ENCODE peak calls at places on chromosomes 5 and 9, in four cellular contexts. One of them, this sample, is unnamed.
A peak's percentile ranks its signal among the peaks of the same experiment; 100 is the strongest.

GRCh38 chr5:137487600-137487999 is 11.5 kb downstream of the SPOCK1 start:
- DNase-seq in GM12865: no peak
- DNase-seq in A549: no peak
- DNase-seq in GM23248: peak; percentile 90
- DNase-seq in this sample: no peak

GRCh38 chr5:74536658-74537057 is 103.9 kb downstream of the ENC1 start:
- DNase-seq in GM12865: no peak
- DNase-seq in GM23248: no peak
- DNase-seq in A549: no peak
- DNase-seq in this sample: no peak

GRCh38 chr5:88819332-88819999 is 63.5 kb downstream of the MEF2C start:
- DNase-seq in GM12865: peak; percentile 66
- DNase-seq in A549: no peak
- DNase-seq in GM23248: no peak
- DNase-seq in this sample: no peak

GRCh38 chr5:10264569-10264968 is 14.5 kb downstream of the CCT5 start:
- DNase-seq in GM12865: no peak
- DNase-seq in A549: no peak
- DNase-seq in GM23248: peak; percentile 27
- DNase-seq in this sample: no peak

GRCh38 chr9:135328485-135329417 is 150.8 kb upstream of the PPP1R26 start:
- DNase-seq in A549: no peak
- DNase-seq in GM23248: no peak
- DNase-seq in GM12865: no peak
- DNase-seq in this sample: no peak

GRCh38 chr9:80259079-80259478 is 687.3 kb downstream of the TLE4 start:
- DNase-seq in GM23248: no peak
- DNase-seq in A549: no peak
- DNase-seq in GM12865: no peak
- DNase-seq in this sample: no peak

GRCh38 chr5:124902097-124902821 is 155.8 kb upstream of the ZNF608 start:
- DNase-seq in GM23248: peak; percentile 39
- DNase-seq in GM12865: peak; percentile 94
- DNase-seq in A549: no peak
- DNase-seq in this sample: peak; percentile 6

GRCh38 chr9:21078702-21079101 is 960 bp upstream of the IFNB1 start:
- DNase-seq in GM23248: no peak
- DNase-seq in A549: peak; percentile 21
- DNase-seq in GM12865: peak; percentile 20
- DNase-seq in this sample: no peak

GRCh38 chr9:117919594-117919993 is 215.4 kb downstream of the TLR4 start:
- DNase-seq in GM23248: no peak
- DNase-seq in A549: no peak
- DNase-seq in GM12865: no peak
- DNase-seq in this sample: no peak

GRCh38 chr5:148906968-148907367 is 80.6 kb downstream of the ADRB2 start:
- DNase-seq in GM23248: no peak
- DNase-seq in A549: no peak
- DNase-seq in GM12865: no peak
- DNase-seq in this sample: no peak

GRCh38 chr9:78893758-78894157 is 596.8 kb downstream of the PSAT1 start:
- DNase-seq in A549: no peak
- DNase-seq in GM12865: no peak
- DNase-seq in GM23248: peak; percentile 67
- DNase-seq in this sample: no peak

GRCh38 chr9:89926691-89927220 is 321.9 kb downstream of the GADD45G start:
- DNase-seq in GM12865: no peak
- DNase-seq in A549: no peak
- DNase-seq in GM23248: no peak
- DNase-seq in this sample: no peak

GRCh38 chr9:137045294-137046093 is 483 bp downstream of the NPDC1 start:
- DNase-seq in GM23248: peak; percentile 80
- DNase-seq in GM12865: no peak
- DNase-seq in A549: no peak
- DNase-seq in this sample: no peak

GRCh38 chr9:10562581-10563343 is 50.0 kb downstream of the PTPRD start:
- DNase-seq in A549: no peak
- DNase-seq in GM12865: no peak
- DNase-seq in GM23248: no peak
- DNase-seq in this sample: no peak

GRCh38 chr9:112665347-112665746 is 52.6 kb downstream of the INIP start:
- DNase-seq in A549: peak; percentile 29
- DNase-seq in GM12865: peak; percentile 28
- DNase-seq in GM23248: peak; percentile 45
- DNase-seq in this sample: no peak

GRCh38 chr9:131799177-131799823 is 59.4 kb upstream of the RAPGEF1 start:
- DNase-seq in A549: peak; percentile 43
- DNase-seq in GM12865: peak; percentile 41
- DNase-seq in GM23248: peak; percentile 64
- DNase-seq in this sample: no peak

GRCh38 chr9:105842023-105842644 is 147.8 kb downstream of the TMEM38B start:
- DNase-seq in GM23248: peak; percentile 54
- DNase-seq in A549: peak; percentile 47
- DNase-seq in GM12865: peak; percentile 48
- DNase-seq in this sample: no peak

GRCh38 chr5:159504106-159504856 is 174.0 kb upstream of the IL12B start:
- DNase-seq in A549: no peak
- DNase-seq in GM12865: no peak
- DNase-seq in GM23248: peak; percentile 75
- DNase-seq in this sample: no peak

GRCh38 chr5:129107637-129108036 is 13.1 kb downstream of the ISOC1 start:
- DNase-seq in A549: no peak
- DNase-seq in GM23248: no peak
- DNase-seq in GM12865: no peak
- DNase-seq in this sample: no peak

GRCh38 chr9:93945400-93946337 is 9.5 kb downstream of the BARX1 start:
- DNase-seq in GM12865: no peak
- DNase-seq in GM23248: peak; percentile 19
- DNase-seq in A549: no peak
- DNase-seq in this sample: no peak

GRCh38 chr5:123752576-123752975 is 240.6 kb downstream of the CSNK1G3 start:
- DNase-seq in A549: no peak
- DNase-seq in GM23248: peak; percentile 90
- DNase-seq in GM12865: no peak
- DNase-seq in this sample: peak; percentile 45

GRCh38 chr5:27308151-27308550 is 269.8 kb upstream of the CDH9 start:
- DNase-seq in GM12865: no peak
- DNase-seq in A549: no peak
- DNase-seq in GM23248: peak; percentile 53
- DNase-seq in this sample: no peak

GRCh38 chr5:138386290-138386689 is 33.8 kb downstream of the KDM3B start:
- DNase-seq in A549: no peak
- DNase-seq in GM12865: no peak
- DNase-seq in GM23248: no peak
- DNase-seq in this sample: no peak

GRCh38 chr9:84404095-84404686 is 63.6 kb upstream of the SLC28A3 start:
- DNase-seq in GM12865: peak; percentile 27
- DNase-seq in GM23248: peak; percentile 10
- DNase-seq in A549: peak; percentile 11
- DNase-seq in this sample: no peak

GRCh38 chr9:97905228-97905627 is 17.1 kb downstream of the TRMO start:
- DNase-seq in GM23248: no peak
- DNase-seq in GM12865: no peak
- DNase-seq in A549: no peak
- DNase-seq in this sample: no peak

GRCh38 chr9:134564431-134565170 is 77.0 kb upstream of the COL5A1 start:
- DNase-seq in GM23248: peak; percentile 94
- DNase-seq in GM12865: no peak
- DNase-seq in A549: no peak
- DNase-seq in this sample: no peak

GRCh38 chr9:96381696-96382095 is 1.8 kb downstream of the SLC35D2 start:
- DNase-seq in GM23248: no peak
- DNase-seq in A549: no peak
- DNase-seq in GM12865: no peak
- DNase-seq in this sample: no peak

GRCh38 chr9:16272766-16273165 is 597.7 kb downstream of the BNC2 start:
- DNase-seq in A549: no peak
- DNase-seq in GM12865: no peak
- DNase-seq in GM23248: no peak
- DNase-seq in this sample: no peak

GRCh38 chr5:170571331-170571731 is 67.5 kb downstream of the KCNIP1 start:
- DNase-seq in GM12865: no peak
- DNase-seq in GM23248: peak; percentile 78
- DNase-seq in A549: peak; percentile 73
- DNase-seq in this sample: no peak

GRCh38 chr9:107647611-107648010 is 158.0 kb upstream of the KLF4 start:
- DNase-seq in GM23248: no peak
- DNase-seq in GM12865: no peak
- DNase-seq in A549: no peak
- DNase-seq in this sample: no peak

GRCh38 chr5:77758141-77758938 is 17.8 kb downstream of the TBCA start:
- DNase-seq in A549: no peak
- DNase-seq in GM23248: no peak
- DNase-seq in GM12865: no peak
- DNase-seq in this sample: no peak

GRCh38 chr5:112473989-112474388 is 54.9 kb upstream of the EPB41L4A start:
- DNase-seq in A549: no peak
- DNase-seq in GM12865: no peak
- DNase-seq in GM23248: no peak
- DNase-seq in this sample: no peak

GRCh38 chr9:93665566-93666278 is 89.3 kb downstream of the PHF2 start:
- DNase-seq in GM23248: no peak
- DNase-seq in A549: no peak
- DNase-seq in GM12865: no peak
- DNase-seq in this sample: no peak

GRCh38 chr9:105281926-105282325 is 37.5 kb downstream of the SLC44A1 start:
- DNase-seq in GM12865: no peak
- DNase-seq in GM23248: peak; percentile 57
- DNase-seq in A549: no peak
- DNase-seq in this sample: no peak

GRCh38 chr9:110918316-110919054 is 119.8 kb downstream of the LPAR1 start:
- DNase-seq in GM12865: peak; percentile 37
- DNase-seq in GM23248: peak; percentile 73
- DNase-seq in A549: peak; percentile 41
- DNase-seq in this sample: no peak

GRCh38 chr9:110922145-110922544 is 116.1 kb downstream of the LPAR1 start:
- DNase-seq in GM12865: no peak
- DNase-seq in GM23248: no peak
- DNase-seq in A549: no peak
- DNase-seq in this sample: no peak

GRCh38 chr9:110921705-110922104 is 116.6 kb downstream of the LPAR1 start:
- DNase-seq in A549: no peak
- DNase-seq in GM23248: no peak
- DNase-seq in GM12865: no peak
- DNase-seq in this sample: no peak

GRCh38 chr9:110919055-110919445 is 119.2 kb downstream of the LPAR1 start:
- DNase-seq in GM12865: no peak
- DNase-seq in GM23248: peak; percentile 27
- DNase-seq in A549: peak; percentile 29
- DNase-seq in this sample: no peak

DNA sequence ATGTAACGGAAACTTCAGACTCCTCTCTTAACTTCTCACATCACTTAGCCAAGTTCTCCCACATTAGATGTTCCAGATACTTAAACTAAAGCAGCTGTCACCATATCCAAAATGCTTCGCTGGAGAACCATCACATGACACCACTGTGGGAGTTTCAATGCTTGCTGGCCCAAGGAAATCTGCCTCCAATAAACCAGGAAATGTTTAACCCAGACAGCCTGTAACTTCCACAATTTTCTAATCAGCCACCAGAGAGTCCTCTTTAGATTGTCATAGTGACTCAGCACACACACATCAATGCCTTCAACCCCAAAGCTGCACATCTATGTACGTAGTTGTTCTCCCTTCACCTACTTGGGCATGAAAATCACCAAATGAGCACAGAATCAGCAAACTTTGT is 118.7 kb downstream of the LPAR1 start:
- DNase-seq in A549: peak; percentile 91
- DNase-seq in GM12865: no peak
- DNase-seq in GM23248: peak; percentile 90
- DNase-seq in this sample: peak; percentile 80
- H3K4me3 ChIP-seq in A549: no peak overlapping the region
- H3K4me3 ChIP-seq in GM12865: no peak overlapping the region
- H3K4me3 ChIP-seq in GM23248: peak overlapping the region; percentile 35
- H3K4me3 ChIP-seq in this sample: no peak overlapping the region

GRCh38 chr5:180806351-180807011 is 3.9 kb upstream of the MGAT1 start:
- DNase-seq in A549: no peak
- DNase-seq in GM23248: no peak
- DNase-seq in GM12865: no peak
- DNase-seq in this sample: no peak
- H3K4me3 ChIP-seq in A549: no peak overlapping the region
- H3K4me3 ChIP-seq in GM23248: no peak overlapping the region
- H3K4me3 ChIP-seq in GM12865: peak overlapping the region; percentile 90
- H3K4me3 ChIP-seq in this sample: peak overlapping the region; percentile 56

GRCh38 chr5:15496886-15497285 is 3.1 kb upstream of the FBXL7 start:
- DNase-seq in A549: peak; percentile 14
- DNase-seq in GM23248: no peak
- DNase-seq in GM12865: no peak
- DNase-seq in this sample: no peak

GRCh38 chr5:15502208-15502607 is 2.2 kb downstream of the FBXL7 start:
- DNase-seq in A549: no peak
- DNase-seq in GM23248: peak; percentile 60
- DNase-seq in GM12865: no peak
- DNase-seq in this sample: no peak

GRCh38 chr5:15500326-15500958 is 462 bp downstream of the FBXL7 start:
- DNase-seq in A549: peak; percentile 32
- DNase-seq in GM23248: peak; percentile 83
- DNase-seq in GM12865: no peak
- DNase-seq in this sample: no peak

GRCh38 chr5:15501057-15501791 is 1.2 kb downstream of the FBXL7 start:
- DNase-seq in GM23248: peak; percentile 91
- DNase-seq in A549: peak; percentile 41
- DNase-seq in GM12865: peak; percentile 25
- DNase-seq in this sample: no peak

DNA sequence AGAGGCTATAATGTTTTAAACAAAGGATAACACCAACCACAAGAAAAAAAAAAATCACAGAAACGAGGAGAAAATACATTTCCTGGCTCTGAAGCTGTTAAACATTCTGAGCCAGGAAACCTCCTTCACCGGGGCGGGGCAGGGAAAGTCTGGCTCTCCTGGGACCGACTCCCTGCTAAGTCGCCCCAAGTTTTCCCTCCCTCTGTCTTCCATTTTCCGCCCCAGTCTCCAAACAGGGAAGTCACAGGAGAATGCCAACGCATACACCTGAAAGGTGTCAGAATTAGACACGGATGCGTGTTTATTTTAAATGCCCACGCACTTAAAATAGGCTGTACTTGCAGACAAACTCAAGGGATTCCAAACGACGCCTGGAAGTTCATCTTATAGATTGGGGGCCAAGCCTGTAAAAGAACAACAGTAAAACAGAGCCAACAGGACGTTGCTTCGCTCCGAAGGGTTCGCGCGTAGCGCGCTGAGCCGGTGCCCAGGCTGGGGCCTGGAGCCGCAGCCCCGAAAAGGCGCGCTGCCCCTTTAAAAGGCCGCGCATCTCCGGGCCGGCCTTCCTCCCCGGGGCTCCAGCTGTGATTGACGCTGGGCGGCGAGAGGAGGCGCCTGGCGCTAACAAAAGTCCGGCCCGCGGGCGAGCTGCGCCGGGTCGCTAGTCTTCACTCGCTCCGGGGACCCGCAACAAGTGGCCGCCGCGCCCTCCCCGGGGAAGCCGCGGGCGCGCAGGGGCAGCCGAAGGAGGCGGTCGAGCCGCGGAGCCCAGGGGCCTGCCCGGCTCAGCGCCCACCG is at the start of gene FBXL7:
- DNase-seq in GM12865: peak; percentile 22
- DNase-seq in GM23248: peak; percentile 94
- DNase-seq in A549: peak; percentile 61
- DNase-seq in this sample: no peak
- H3K4me3 ChIP-seq in GM12865: no peak within 1 kb of the TSS
- H3K4me3 ChIP-seq in GM23248: peak within 1 kb of the TSS; percentile 84
- H3K4me3 ChIP-seq in A549: peak within 1 kb of the TSS; percentile 79
- H3K4me3 ChIP-seq in this sample: peak within 1 kb of the TSS; percentile 79

GRCh38 chr5:150615141-150615699 is 25.2 kb upstream of the SYNPO start:
- DNase-seq in A549: no peak
- DNase-seq in GM23248: peak; percentile 83
- DNase-seq in GM12865: no peak
- DNase-seq in this sample: no peak
- H3K4me3 ChIP-seq in A549: no peak overlapping the region
- H3K4me3 ChIP-seq in GM23248: no peak overlapping the region
- H3K4me3 ChIP-seq in GM12865: no peak overlapping the region
- H3K4me3 ChIP-seq in this sample: no peak overlapping the region